ENCODE peak calls at places on chromosomes 6 and 20, in eight cellular contexts. One of them, this sample, is unnamed.

GRCh38 chr20:48286571-48287551 is 501.6 kb upstream of the SULF2 start:
- DNase-seq in activated CD4-positive, alpha-beta T cell treated with anti-CD3 and anti-CD28 coated beads, Interleukin-2, amount 50 U/mL, for 1 hour: no peak
- DNase-seq in COLO829: no peak
- DNase-seq in skeletal muscle cell: no peak
- DNase-seq in SJSA1: no peak
- DNase-seq in RCC 7860: no peak
- DNase-seq in activated gamma-delta T cell: no peak
- DNase-seq in M059J: no peak
- DNase-seq in this sample: no peak

GRCh38 chr6:138765896-138766487 is 7.6 kb upstream of the CCDC28A start:
- DNase-seq in RCC 7860: no peak
- DNase-seq in skeletal muscle cell: peak
- DNase-seq in SJSA1: peak
- DNase-seq in COLO829: peak
- DNase-seq in activated gamma-delta T cell: no peak
- DNase-seq in activated CD4-positive, alpha-beta T cell treated with anti-CD3 and anti-CD28 coated beads, Interleukin-2, amount 50 U/mL, for 1 hour: no peak
- DNase-seq in M059J: peak
- DNase-seq in this sample: no peak

GRCh38 chr6:31822038-31822821 is 5.3 kb upstream of the HSPA1B start:
- DNase-seq in activated CD4-positive, alpha-beta T cell treated with anti-CD3 and anti-CD28 coated beads, Interleukin-2, amount 50 U/mL, for 1 hour: peak
- DNase-seq in skeletal muscle cell: peak
- DNase-seq in SJSA1: peak
- DNase-seq in RCC 7860: peak
- DNase-seq in activated gamma-delta T cell: no peak
- DNase-seq in COLO829: no peak
- DNase-seq in M059J: peak
- DNase-seq in this sample: peak

GRCh38 chr6:112223070-112223861 is 31.1 kb downstream of the LAMA4 start:
- DNase-seq in COLO829: no peak
- DNase-seq in skeletal muscle cell: peak
- DNase-seq in activated CD4-positive, alpha-beta T cell treated with anti-CD3 and anti-CD28 coated beads, Interleukin-2, amount 50 U/mL, for 1 hour: no peak
- DNase-seq in M059J: peak
- DNase-seq in RCC 7860: no peak
- DNase-seq in SJSA1: no peak
- DNase-seq in activated gamma-delta T cell: no peak
- DNase-seq in this sample: no peak

GRCh38 chr20:1895674-1896496 is 678 bp downstream of the SIRPA start:
- DNase-seq in M059J: no peak
- DNase-seq in SJSA1: no peak
- DNase-seq in COLO829: no peak
- DNase-seq in RCC 7860: no peak
- DNase-seq in activated gamma-delta T cell: no peak
- DNase-seq in activated CD4-positive, alpha-beta T cell treated with anti-CD3 and anti-CD28 coated beads, Interleukin-2, amount 50 U/mL, for 1 hour: no peak
- DNase-seq in skeletal muscle cell: no peak
- DNase-seq in this sample: peak

GRCh38 chr6:31114970-31115849 is 610 bp downstream of the PSORS1C1 start:
- DNase-seq in COLO829: peak
- DNase-seq in M059J: peak
- DNase-seq in SJSA1: peak
- DNase-seq in RCC 7860: no peak
- DNase-seq in activated gamma-delta T cell: no peak
- DNase-seq in activated CD4-positive, alpha-beta T cell treated with anti-CD3 and anti-CD28 coated beads, Interleukin-2, amount 50 U/mL, for 1 hour: no peak
- DNase-seq in skeletal muscle cell: no peak
- DNase-seq in this sample: peak

GRCh38 chr6:27834879-27835549 is 77.2 kb downstream of the OR2B2 start:
- DNase-seq in COLO829: no peak
- DNase-seq in SJSA1: no peak
- DNase-seq in activated CD4-positive, alpha-beta T cell treated with anti-CD3 and anti-CD28 coated beads, Interleukin-2, amount 50 U/mL, for 1 hour: no peak
- DNase-seq in skeletal muscle cell: no peak
- DNase-seq in RCC 7860: no peak
- DNase-seq in activated gamma-delta T cell: no peak
- DNase-seq in M059J: no peak
- DNase-seq in this sample: no peak

GRCh38 chr6:85417336-85417735 is 32.5 kb upstream of the NT5E start:
- DNase-seq in RCC 7860: no peak
- DNase-seq in skeletal muscle cell: no peak
- DNase-seq in SJSA1: no peak
- DNase-seq in activated CD4-positive, alpha-beta T cell treated with anti-CD3 and anti-CD28 coated beads, Interleukin-2, amount 50 U/mL, for 1 hour: no peak
- DNase-seq in activated gamma-delta T cell: no peak
- DNase-seq in M059J: peak
- DNase-seq in COLO829: no peak
- DNase-seq in this sample: no peak

GRCh38 chr6:87183687-87184086 is 28.3 kb downstream of the ZNF292 start:
- DNase-seq in COLO829: peak
- DNase-seq in skeletal muscle cell: peak
- DNase-seq in M059J: peak
- DNase-seq in SJSA1: no peak
- DNase-seq in RCC 7860: no peak
- DNase-seq in activated CD4-positive, alpha-beta T cell treated with anti-CD3 and anti-CD28 coated beads, Interleukin-2, amount 50 U/mL, for 1 hour: no peak
- DNase-seq in activated gamma-delta T cell: no peak
- DNase-seq in this sample: no peak

GRCh38 chr6:29887330-29887818 is 55.0 kb upstream of the HLA-A start:
- DNase-seq in activated CD4-positive, alpha-beta T cell treated with anti-CD3 and anti-CD28 coated beads, Interleukin-2, amount 50 U/mL, for 1 hour: peak
- DNase-seq in skeletal muscle cell: no peak
- DNase-seq in M059J: peak
- DNase-seq in SJSA1: no peak
- DNase-seq in RCC 7860: no peak
- DNase-seq in activated gamma-delta T cell: no peak
- DNase-seq in COLO829: no peak
- DNase-seq in this sample: no peak

GRCh38 chr6:130381459-130382380 is 15.9 kb downstream of the TMEM200A start:
- DNase-seq in COLO829: no peak
- DNase-seq in skeletal muscle cell: no peak
- DNase-seq in M059J: no peak
- DNase-seq in activated gamma-delta T cell: no peak
- DNase-seq in activated CD4-positive, alpha-beta T cell treated with anti-CD3 and anti-CD28 coated beads, Interleukin-2, amount 50 U/mL, for 1 hour: peak
- DNase-seq in RCC 7860: no peak
- DNase-seq in SJSA1: no peak
- DNase-seq in this sample: peak

GRCh38 chr6:47552319-47552718 is 74.7 kb downstream of the CD2AP start:
- DNase-seq in activated CD4-positive, alpha-beta T cell treated with anti-CD3 and anti-CD28 coated beads, Interleukin-2, amount 50 U/mL, for 1 hour: no peak
- DNase-seq in M059J: no peak
- DNase-seq in RCC 7860: no peak
- DNase-seq in COLO829: no peak
- DNase-seq in skeletal muscle cell: no peak
- DNase-seq in SJSA1: no peak
- DNase-seq in activated gamma-delta T cell: no peak
- DNase-seq in this sample: no peak

GRCh38 chr6:43070028-43070632 is 6.0 kb upstream of the PTK7 start:
- DNase-seq in RCC 7860: peak
- DNase-seq in skeletal muscle cell: no peak
- DNase-seq in activated gamma-delta T cell: no peak
- DNase-seq in COLO829: peak
- DNase-seq in activated CD4-positive, alpha-beta T cell treated with anti-CD3 and anti-CD28 coated beads, Interleukin-2, amount 50 U/mL, for 1 hour: no peak
- DNase-seq in SJSA1: peak
- DNase-seq in M059J: peak
- DNase-seq in this sample: no peak

GRCh38 chr20:35523298-35523888 is 6.1 kb downstream of the C20orf173 start:
- DNase-seq in RCC 7860: no peak
- DNase-seq in activated gamma-delta T cell: no peak
- DNase-seq in COLO829: no peak
- DNase-seq in M059J: peak
- DNase-seq in activated CD4-positive, alpha-beta T cell treated with anti-CD3 and anti-CD28 coated beads, Interleukin-2, amount 50 U/mL, for 1 hour: peak
- DNase-seq in SJSA1: no peak
- DNase-seq in skeletal muscle cell: no peak
- DNase-seq in this sample: no peak

GRCh38 chr6:89828988-89829590 is 591 bp upstream of the CASP8AP2 start:
- DNase-seq in activated CD4-positive, alpha-beta T cell treated with anti-CD3 and anti-CD28 coated beads, Interleukin-2, amount 50 U/mL, for 1 hour: no peak
- DNase-seq in skeletal muscle cell: no peak
- DNase-seq in RCC 7860: peak
- DNase-seq in COLO829: no peak
- DNase-seq in M059J: no peak
- DNase-seq in SJSA1: no peak
- DNase-seq in activated gamma-delta T cell: no peak
- DNase-seq in this sample: no peak

GRCh38 chr20:63492982-63493381 is 5.9 kb downstream of the EEF1A2 start:
- DNase-seq in activated CD4-positive, alpha-beta T cell treated with anti-CD3 and anti-CD28 coated beads, Interleukin-2, amount 50 U/mL, for 1 hour: no peak
- DNase-seq in COLO829: no peak
- DNase-seq in M059J: no peak
- DNase-seq in SJSA1: no peak
- DNase-seq in RCC 7860: no peak
- DNase-seq in skeletal muscle cell: no peak
- DNase-seq in activated gamma-delta T cell: no peak
- DNase-seq in this sample: no peak

GRCh38 chr6:20180935-20181334 is 31.3 kb downstream of the MBOAT1 start:
- DNase-seq in activated CD4-positive, alpha-beta T cell treated with anti-CD3 and anti-CD28 coated beads, Interleukin-2, amount 50 U/mL, for 1 hour: no peak
- DNase-seq in COLO829: no peak
- DNase-seq in RCC 7860: no peak
- DNase-seq in M059J: peak
- DNase-seq in skeletal muscle cell: no peak
- DNase-seq in activated gamma-delta T cell: no peak
- DNase-seq in SJSA1: no peak
- DNase-seq in this sample: no peak

GRCh38 chr6:122372647-122373046 is 26.8 kb upstream of the HSF2 start:
- DNase-seq in activated gamma-delta T cell: no peak
- DNase-seq in skeletal muscle cell: no peak
- DNase-seq in M059J: no peak
- DNase-seq in RCC 7860: no peak
- DNase-seq in COLO829: peak
- DNase-seq in SJSA1: no peak
- DNase-seq in activated CD4-positive, alpha-beta T cell treated with anti-CD3 and anti-CD28 coated beads, Interleukin-2, amount 50 U/mL, for 1 hour: no peak
- DNase-seq in this sample: no peak

GRCh38 chr6:157632821-157633220 is 190.2 kb upstream of the SNX9 start:
- DNase-seq in COLO829: no peak
- DNase-seq in RCC 7860: no peak
- DNase-seq in activated CD4-positive, alpha-beta T cell treated with anti-CD3 and anti-CD28 coated beads, Interleukin-2, amount 50 U/mL, for 1 hour: no peak
- DNase-seq in skeletal muscle cell: peak
- DNase-seq in activated gamma-delta T cell: no peak
- DNase-seq in M059J: peak
- DNase-seq in SJSA1: no peak
- DNase-seq in this sample: no peak

GRCh38 chr6:41286544-41287346 is at the start of gene TREM1:
- DNase-seq in skeletal muscle cell: peak
- DNase-seq in activated CD4-positive, alpha-beta T cell treated with anti-CD3 and anti-CD28 coated beads, Interleukin-2, amount 50 U/mL, for 1 hour: no peak
- DNase-seq in SJSA1: no peak
- DNase-seq in COLO829: peak
- DNase-seq in activated gamma-delta T cell: no peak
- DNase-seq in RCC 7860: no peak
- DNase-seq in M059J: peak
- DNase-seq in this sample: peak

GRCh38 chr6:50602191-50602810 is 111.0 kb upstream of the TFAP2D start:
- DNase-seq in RCC 7860: no peak
- DNase-seq in SJSA1: peak
- DNase-seq in activated CD4-positive, alpha-beta T cell treated with anti-CD3 and anti-CD28 coated beads, Interleukin-2, amount 50 U/mL, for 1 hour: no peak
- DNase-seq in M059J: peak
- DNase-seq in skeletal muscle cell: peak
- DNase-seq in activated gamma-delta T cell: no peak
- DNase-seq in COLO829: no peak
- DNase-seq in this sample: no peak

GRCh38 chr6:7269816-7270215 is 43.2 kb downstream of the SSR1 start:
- DNase-seq in activated CD4-positive, alpha-beta T cell treated with anti-CD3 and anti-CD28 coated beads, Interleukin-2, amount 50 U/mL, for 1 hour: no peak
- DNase-seq in activated gamma-delta T cell: no peak
- DNase-seq in M059J: no peak
- DNase-seq in SJSA1: no peak
- DNase-seq in RCC 7860: no peak
- DNase-seq in skeletal muscle cell: no peak
- DNase-seq in COLO829: no peak
- DNase-seq in this sample: no peak

GRCh38 chr20:63520594-63520938 is at the start of gene PPDPF:
- DNase-seq in skeletal muscle cell: peak
- DNase-seq in M059J: peak
- DNase-seq in activated CD4-positive, alpha-beta T cell treated with anti-CD3 and anti-CD28 coated beads, Interleukin-2, amount 50 U/mL, for 1 hour: peak
- DNase-seq in COLO829: peak
- DNase-seq in activated gamma-delta T cell: peak
- DNase-seq in RCC 7860: peak
- DNase-seq in SJSA1: peak
- DNase-seq in this sample: peak

GRCh38 chr6:12051861-12052368 is 39.8 kb downstream of the HIVEP1 start:
- DNase-seq in skeletal muscle cell: peak
- DNase-seq in activated CD4-positive, alpha-beta T cell treated with anti-CD3 and anti-CD28 coated beads, Interleukin-2, amount 50 U/mL, for 1 hour: peak
- DNase-seq in COLO829: no peak
- DNase-seq in SJSA1: peak
- DNase-seq in RCC 7860: no peak
- DNase-seq in M059J: peak
- DNase-seq in activated gamma-delta T cell: no peak
- DNase-seq in this sample: peak

GRCh38 chr6:74650668-74651067 is 555.2 kb downstream of the COL12A1 start:
- DNase-seq in SJSA1: no peak
- DNase-seq in activated CD4-positive, alpha-beta T cell treated with anti-CD3 and anti-CD28 coated beads, Interleukin-2, amount 50 U/mL, for 1 hour: no peak
- DNase-seq in RCC 7860: no peak
- DNase-seq in COLO829: no peak
- DNase-seq in M059J: no peak
- DNase-seq in skeletal muscle cell: no peak
- DNase-seq in activated gamma-delta T cell: no peak
- DNase-seq in this sample: no peak

GRCh38 chr20:5780233-5781217 is 30.3 kb downstream of the SHLD1 start:
- DNase-seq in M059J: peak
- DNase-seq in SJSA1: no peak
- DNase-seq in activated gamma-delta T cell: no peak
- DNase-seq in COLO829: no peak
- DNase-seq in RCC 7860: no peak
- DNase-seq in activated CD4-positive, alpha-beta T cell treated with anti-CD3 and anti-CD28 coated beads, Interleukin-2, amount 50 U/mL, for 1 hour: no peak
- DNase-seq in skeletal muscle cell: no peak
- DNase-seq in this sample: no peak

This sample was measured in Peyer's patch.